ENCODE peak calls at places on chromosomes 4 and X, in six cellular contexts. I is astrocyte of the spinal cord, A is right lobe of liver, O is anterior cingulate cortex, B is PC-3, U is SJSA1. H is an unnamed sample.

GRCh38 chr4:139684351-139684750 is 18.7 kb downstream of the MGST2 start:
- DNase-seq in I (no peak), A (no peak), O (no peak), B (no peak), U (no peak), H (no peak)

GRCh38 chr4:185513489-185514181 is 21.7 kb downstream of the PDLIM3 start:
- DNase-seq in I (no peak), A (peak), O (no peak), B (peak), U (no peak), H (no peak)

GRCh38 chrX:37302569-37302968 is 46.6 kb upstream of the PRRG1 start:
- DNase-seq in I (no peak), A (peak), O (no peak), B (peak), U (no peak), H (no peak)

GRCh38 chrX:150366951-150367545 is 3.9 kb downstream of the MAMLD1 start:
- DNase-seq in I (peak), A (no peak), O (no peak), B (peak), U (peak), H (no peak)

GRCh38 chr4:185165605-185166063 is 22.6 kb downstream of the SLC25A4 start:
- DNase-seq in I (peak), A (no peak), O (no peak), B (no peak), U (no peak), H (no peak)

GRCh38 chr4:108148316-108148715 is 20.4 kb downstream of the LEF1 start:
- DNase-seq in I (no peak), A (no peak), O (no peak), B (no peak), U (no peak), H (no peak)

GRCh38 chr4:5974321-5974720 is 43.9 kb downstream of the C4orf50 start:
- DNase-seq in I (no peak), A (no peak), O (no peak), B (no peak), U (no peak), H (no peak)

GRCh38 chr4:102321260-102321991 is 23.9 kb downstream of the SLC39A8 start:
- DNase-seq in I (no peak), A (no peak), O (no peak), B (no peak), U (no peak), H (no peak)

GRCh38 chrX:2485789-2486345 is 14.9 kb downstream of the DHRSX start:
- DNase-seq in I (no peak), A (no peak), O (no peak), B (no peak), U (no peak), H (no peak)

GRCh38 chrX:39022106-39022505 is 220.8 kb downstream of the MID1IP1 start:
- DNase-seq in I (peak), A (no peak), O (no peak), B (no peak), U (no peak), H (no peak)

GRCh38 chr4:170875868-170876267 is 786.1 kb upstream of the AADAT start:
- DNase-seq in I (no peak), A (no peak), O (no peak), B (peak), U (no peak), H (no peak)

GRCh38 chrX:55710701-55711100 is 6.8 kb upstream of the RRAGB start:
- DNase-seq in I (peak), A (no peak), O (no peak), B (peak), U (peak), H (no peak)

GRCh38 chr4:25198713-25199112 is 35.1 kb upstream of the PI4K2B start:
- DNase-seq in I (no peak), A (no peak), O (no peak), B (no peak), U (no peak), H (no peak)

GRCh38 chrX:68421651-68422050 is 11.6 kb downstream of the OPHN1 start:
- DNase-seq in I (no peak), A (no peak), O (no peak), B (no peak), U (no peak), H (no peak)

GRCh38 chrX:49171752-49172279 is at the start of gene PLP2:
- DNase-seq in I (peak), A (peak), O (no peak), B (peak), U (peak), H (no peak)

H was measured in keratinocyte.